ENCODE peak calls at places on chromosomes 11 and 22, in six cellular contexts. V, B, C, O, K and W are unnamed samples.

GRCh38 chr11:106858200-106858599 is 160.1 kb downstream of the GUCY1A2 start:
- DNase-seq in V (no peak), B (no peak), C (no peak), O (no peak), K (no peak), W (no peak)

GRCh38 chr11:50298182-50298988 is 265.7 kb downstream of the OR4C45 start:
- DNase-seq in V (no peak), B (no peak), C (peak), O (no peak), K (no peak), W (no peak)

GRCh38 chr22:46079861-46080821 is 70.2 kb upstream of the PPARA start:
- DNase-seq in V (no peak), B (no peak), C (peak), O (no peak), K (peak), W (no peak)

GRCh38 chr11:46920709-46921108 is 2.4 kb upstream of the LRP4 start:
- DNase-seq in V (no peak), B (no peak), C (peak), O (no peak), K (peak), W (no peak)

GRCh38 chr22:20989323-20990138 is 7.4 kb downstream of the LZTR1 start:
- DNase-seq in V (no peak), B (no peak), C (no peak), O (no peak), K (no peak), W (no peak)

GRCh38 chr11:3824714-3825472 is 15.9 kb downstream of the RHOG start:
- DNase-seq in V (no peak), B (peak), C (peak), O (peak), K (no peak), W (peak)

GRCh38 chr22:23763579-23764331 is 965 bp downstream of the C22orf15 start:
- DNase-seq in V (no peak), B (peak), C (no peak), O (peak), K (no peak), W (peak)

GRCh38 chr11:3123316-3123715 is 41.8 kb downstream of the OSBPL5 start:
- DNase-seq in V (no peak), B (no peak), C (peak), O (no peak), K (no peak), W (no peak)

GRCh38 chr11:134663506-134664313 is 251.7 kb upstream of the B3GAT1 start:
- DNase-seq in V (no peak), B (no peak), C (no peak), O (no peak), K (no peak), W (no peak)

GRCh38 chr11:82308979-82309378 is 424.7 kb downstream of the FAM181B start:
- DNase-seq in V (no peak), B (no peak), C (no peak), O (no peak), K (no peak), W (no peak)

GRCh38 chr22:39308614-39309363 is 10.6 kb downstream of the RPL3 start:
- DNase-seq in V (peak), B (peak), C (peak), O (no peak), K (peak), W (no peak)

GRCh38 chr11:43489869-43490465 is 131.2 kb downstream of the TTC17 start:
- DNase-seq in V (no peak), B (no peak), C (peak), O (no peak), K (no peak), W (no peak)

GRCh38 chr11:45410391-45411215 is 124.5 kb upstream of the SYT13 start:
- DNase-seq in V (no peak), B (peak), C (no peak), O (no peak), K (no peak), W (peak)

GRCh38 chr22:35446365-35446764 is 46.4 kb downstream of the MCM5 start:
- DNase-seq in V (no peak), B (no peak), C (peak), O (no peak), K (peak), W (no peak)

GRCh38 chr11:86595401-86595800 is 77.0 kb downstream of the ME3 start:
- DNase-seq in V (no peak), B (no peak), C (no peak), O (no peak), K (no peak), W (no peak)

GRCh38 chr11:1391165-1392010 is 1.7 kb downstream of the BRSK2 start:
- DNase-seq in V (no peak), B (peak), C (no peak), O (no peak), K (no peak), W (peak)

GRCh38 chr11:19592842-19593241 is 119.8 kb upstream of the NAV2 start:
- DNase-seq in V (no peak), B (no peak), C (no peak), O (no peak), K (no peak), W (no peak)

GRCh38 chr11:124970925-124971324 is 16.9 kb downstream of the CCDC15 start:
- DNase-seq in V (peak), B (peak), C (peak), O (no peak), K (peak), W (peak)

GRCh38 chr11:43989162-43989961 is 46.9 kb downstream of the C11orf96 start:
- DNase-seq in V (no peak), B (peak), C (no peak), O (no peak), K (no peak), W (no peak)

GRCh38 chr11:96307748-96308133 is 35.3 kb downstream of the MAML2 start:
- DNase-seq in V (peak), B (no peak), C (peak), O (no peak), K (peak), W (no peak)

GRCh38 chr11:99068832-99069231 is 48.1 kb downstream of the CNTN5 start:
- DNase-seq in V (no peak), B (no peak), C (no peak), O (no peak), K (peak), W (no peak)

GRCh38 chr11:119663279-119663678 is 65.7 kb downstream of the NECTIN1 start:
- DNase-seq in V (no peak), B (no peak), C (no peak), O (no peak), K (no peak), W (no peak)

GRCh38 chr11:5815534-5815933 is 6.8 kb downstream of the OR52N2 start:
- DNase-seq in V (no peak), B (no peak), C (peak), O (no peak), K (no peak), W (no peak)
- TF ChIP-seq EZH2phosphoT487 in V (no peak), B (no peak), C (no peak), O (no peak), K (no peak), W (no peak)

DNA sequence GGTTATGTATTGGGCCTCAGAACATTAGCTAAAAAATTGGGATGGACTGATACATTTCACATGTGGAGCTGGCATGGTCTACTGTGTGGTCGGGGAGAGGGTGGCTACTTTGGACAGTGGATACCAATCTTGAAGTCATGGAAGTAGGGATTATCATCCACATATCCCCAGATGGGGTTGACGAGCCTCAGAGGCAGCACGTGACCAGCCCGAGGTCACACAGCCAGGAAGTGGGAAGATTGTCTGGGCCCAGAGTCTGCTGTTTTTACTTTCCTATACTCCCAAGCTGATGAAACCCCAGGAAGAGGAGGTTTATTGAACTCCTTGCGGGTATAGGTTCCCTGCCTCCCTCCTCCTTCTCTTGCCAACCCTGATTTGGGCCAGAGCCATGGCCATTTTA is 92.9 kb downstream of the FBXO7 start:
- DNase-seq in V (no peak), B (no peak), C (no peak), O (no peak), K (no peak), W (no peak)
- H2AFZ ChIP-seq in V (no peak), B (no peak), C (no peak), O (no peak), K (no peak), W (no peak)

DNA sequence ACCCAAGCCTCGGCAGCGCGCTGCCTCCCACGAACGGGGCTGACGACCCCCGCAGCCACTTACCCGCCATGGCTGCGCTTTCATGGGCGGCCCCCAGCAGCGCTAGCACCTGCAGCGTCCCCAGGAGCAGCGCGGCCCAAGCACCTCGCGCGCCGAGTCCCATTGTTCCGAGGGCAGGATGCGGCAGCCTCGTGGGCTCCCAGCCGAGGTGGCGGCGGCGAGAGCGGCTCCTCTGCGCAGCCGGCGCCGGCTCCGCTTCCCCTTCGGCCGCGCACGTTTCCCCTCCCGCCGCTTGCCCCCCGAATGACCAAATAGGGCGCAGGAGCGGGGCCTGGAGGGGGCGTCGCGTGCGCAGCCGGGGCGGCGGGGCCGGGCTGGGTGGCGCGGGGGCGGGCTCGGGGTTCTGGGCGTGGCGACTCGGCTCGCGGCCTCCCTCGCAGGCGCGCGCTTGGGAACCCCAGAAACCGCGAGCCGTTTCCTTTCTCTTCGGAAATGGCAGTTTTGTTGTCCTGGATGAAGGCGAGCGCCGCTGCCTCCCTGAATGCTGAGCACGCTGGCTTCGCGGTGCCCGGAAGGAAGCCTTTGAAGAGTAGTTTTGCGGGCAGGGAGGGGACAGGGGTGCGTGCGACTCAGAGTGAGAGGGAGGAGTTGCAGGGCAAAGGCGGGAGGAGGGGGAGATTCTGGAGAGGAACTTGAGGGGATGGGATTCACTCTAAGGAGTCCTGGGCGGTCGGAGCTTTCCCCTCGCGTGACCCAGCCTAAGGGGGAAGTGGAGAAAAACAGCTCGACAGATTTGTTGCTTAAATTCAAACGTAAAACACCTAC is at the start of gene TMEM123:
- DNase-seq in V (peak), B (peak), C (peak), O (peak), K (peak), W (peak)
- TF ChIP-seq EZH2phosphoT487 in V (no peak), B (no peak), C (no peak), O (no peak), K (peak), W (no peak)

GRCh38 chr22:30396871-30397655 is at the start of gene SEC14L2:
- DNase-seq in V (peak), B (peak), C (peak), O (no peak), K (peak), W (peak)

GRCh38 chr22:30390974-30391691 is 3.9 kb upstream of the RNF215 start:
- DNase-seq in V (peak), B (peak), C (peak), O (peak), K (peak), W (peak)

GRCh38 chr22:30392661-30393321 is 4.0 kb upstream of the SEC14L2 start:
- DNase-seq in V (no peak), B (no peak), C (peak), O (peak), K (no peak), W (peak)

GRCh38 chr22:30393322-30393680 is 3.5 kb upstream of the SEC14L2 start:
- DNase-seq in V (no peak), B (no peak), C (no peak), O (no peak), K (no peak), W (no peak)

DNA sequence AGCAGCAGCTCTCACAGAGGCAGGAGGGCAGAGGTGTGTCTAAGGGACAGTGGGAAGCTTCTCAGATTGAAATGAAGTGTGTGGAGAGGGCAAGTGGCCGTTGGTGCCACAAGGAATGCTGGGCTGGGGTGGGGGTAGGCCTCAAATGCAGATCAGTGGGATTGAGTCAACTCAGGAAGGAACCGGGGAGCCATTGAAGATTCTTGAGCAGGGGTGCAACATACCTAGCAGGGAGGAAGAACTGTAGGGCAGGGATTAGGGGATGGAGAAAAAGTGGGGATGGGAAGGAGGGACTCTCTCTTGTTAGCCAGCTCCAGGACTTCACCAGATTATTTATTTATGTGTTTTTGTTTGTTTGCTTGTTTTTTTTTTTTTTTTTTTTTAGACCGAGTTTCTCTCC is 2.9 kb upstream of the SEC14L2 start:
- DNase-seq in V (no peak), B (no peak), C (no peak), O (no peak), K (no peak), W (no peak)
- H2AFZ ChIP-seq in V (no peak), B (no peak), C (no peak), O (peak), K (no peak), W (no peak)

GRCh38 chr22:43426816-43427215 is 15.0 kb downstream of the MPPED1 start:
- DNase-seq in V (no peak), B (no peak), C (no peak), O (no peak), K (no peak), W (peak)
- TF ChIP-seq EZH2phosphoT487 in V (no peak), B (no peak), C (no peak), O (no peak), K (no peak), W (no peak)